ENCODE peak calls at places on chromosomes 2 and 18, in five cellular contexts. Z is AG04450, A is fibroblast of lung, N is H1, W is GM23248. E is an unnamed sample.

GRCh38 chr2:37768491-37768925 is 97.1 kb upstream of the CDC42EP3 start:
- DNase-seq in Z (peak; percentile 85), W (peak; percentile 94), N (no peak), A (peak; percentile 98), E (no peak)

GRCh38 chr2:203594541-203594940 is 59.4 kb upstream of the RAPH1 start:
- DNase-seq in N (no peak), Z (no peak), W (peak; percentile 37), A (peak; percentile 69), E (no peak)

GRCh38 chr2:165847001-165847400 is 53.0 kb upstream of the GALNT3 start:
- DNase-seq in A (no peak), Z (no peak), W (no peak), N (no peak), E (no peak)

GRCh38 chr2:47300609-47301276 is 102.2 kb upstream of the MSH2 start:
- DNase-seq in N (no peak), A (no peak), W (no peak), Z (no peak), E (no peak)

GRCh38 chr2:36507408-36507812 is 90.6 kb downstream of the FEZ2 start:
- DNase-seq in Z (no peak), N (peak; percentile 70), W (peak; percentile 62), A (peak; percentile 57), E (peak; percentile 24)

GRCh38 chr2:43745457-43745856 is 28.4 kb upstream of the DYNC2LI1 start:
- DNase-seq in W (peak; percentile 52), A (peak; percentile 91), N (no peak), Z (peak; percentile 21), E (no peak)

GRCh38 chr2:47014564-47015051 is 99.0 kb upstream of the MCFD2 start:
- DNase-seq in N (no peak), W (no peak), A (no peak), Z (no peak), E (peak; percentile 84)

GRCh38 chr18:35132284-35132910 is 91.2 kb downstream of the MAPRE2 start:
- DNase-seq in Z (no peak), A (no peak), W (no peak), N (no peak), E (no peak)

GRCh38 chr2:60553496-60553991 is at the start of gene BCL11A:
- DNase-seq in A (peak; percentile 93), W (peak; percentile 84), Z (peak; percentile 44), N (peak; percentile 71), E (no peak)

GRCh38 chr2:179613701-179614100 is 247.7 kb downstream of the ZNF385B start:
- DNase-seq in A (peak; percentile 36), W (peak; percentile 71), Z (no peak), N (no peak), E (no peak)

DNA sequence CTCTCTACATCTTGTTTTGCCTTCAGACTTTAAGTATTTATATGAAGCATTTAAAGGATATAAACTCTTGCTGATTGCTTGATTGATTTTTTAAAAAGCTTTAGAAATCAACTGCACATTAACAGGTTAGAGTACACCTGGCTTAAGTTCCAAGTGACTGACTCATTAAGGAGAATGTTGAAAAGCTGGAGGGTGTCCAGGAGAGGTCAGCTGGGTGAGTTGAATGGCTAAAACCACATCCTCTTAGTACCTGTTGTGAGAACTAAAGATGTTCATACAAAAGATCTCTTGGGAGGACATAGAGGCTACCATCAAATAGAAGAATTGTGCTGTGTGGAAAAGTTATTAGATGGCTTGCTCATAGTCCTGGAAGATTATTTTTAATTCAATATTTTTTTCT is 206.8 kb downstream of the TXNL1 start:
- DNase-seq in Z (no peak), A (peak; percentile 59), W (no peak), N (no peak), E (no peak)
- H3K27ac ChIP-seq in Z (no peak overlapping the region), A (no peak overlapping the region), W (no peak overlapping the region), N (no peak overlapping the region), E (no peak overlapping the region)

DNA sequence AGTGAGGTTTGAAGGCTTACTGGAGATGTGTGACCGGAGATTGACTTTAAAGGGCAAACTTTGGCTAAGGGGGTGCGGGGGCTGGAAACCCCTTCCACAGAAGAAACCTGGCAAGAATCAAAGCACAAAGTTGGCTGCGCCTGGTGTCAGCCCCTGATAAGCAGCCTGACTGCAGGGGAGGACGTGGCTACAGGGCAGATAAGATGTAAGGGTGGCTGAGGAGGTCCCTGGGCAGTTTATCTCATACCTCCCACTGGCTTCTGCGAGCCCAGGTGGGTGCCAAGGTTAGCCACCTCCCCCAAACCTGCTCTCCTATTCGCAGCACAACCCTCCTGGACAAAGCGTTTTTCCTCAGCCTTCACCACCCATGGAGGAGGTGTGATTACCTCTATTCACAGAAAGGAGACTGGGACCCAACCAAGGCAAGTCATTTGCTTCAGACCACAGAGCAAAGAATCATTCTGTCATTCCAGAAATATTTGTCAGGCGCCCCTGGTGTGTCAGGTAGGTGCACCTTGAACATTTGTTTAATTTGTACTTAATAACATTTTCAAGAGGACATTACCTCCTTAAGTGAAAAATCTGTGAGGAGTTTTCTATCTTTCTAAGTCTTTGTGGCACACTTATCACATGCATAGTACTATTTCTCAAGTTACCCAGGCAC is 73.1 kb upstream of the IL1R1 start:
- DNase-seq in N (no peak), Z (no peak), W (no peak), A (no peak), E (no peak)
- H3K27ac ChIP-seq in N (no peak overlapping the region), Z (no peak overlapping the region), W (peak overlapping the region; percentile 87), A (peak overlapping the region; percentile 88), E (no peak overlapping the region)

DNA sequence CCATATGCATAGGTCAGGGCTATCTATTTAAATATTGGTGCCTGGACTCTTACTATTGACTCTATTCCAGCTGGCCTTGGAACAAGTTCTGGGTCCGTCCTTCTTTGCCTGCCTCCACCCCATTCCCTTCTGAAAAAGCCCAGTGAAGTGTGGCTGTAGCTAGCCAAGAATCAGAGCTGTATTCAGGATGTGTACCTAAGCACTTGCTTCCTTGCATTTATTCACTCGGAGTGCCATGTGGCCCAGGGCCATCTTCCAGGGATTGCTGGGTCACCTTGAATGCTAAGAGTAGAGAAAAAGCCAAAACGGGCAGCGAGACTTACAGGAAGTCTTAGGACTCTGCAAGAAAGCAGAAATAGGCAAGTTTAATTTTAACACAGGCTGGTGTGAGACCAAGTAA is 4.0 kb downstream of the ITGA6 start:
- DNase-seq in A (no peak), W (no peak), Z (no peak), N (no peak), E (no peak)
- H3K27ac ChIP-seq in A (no peak overlapping the region), W (no peak overlapping the region), Z (no peak overlapping the region), N (no peak overlapping the region), E (no peak overlapping the region)

GRCh38 chr2:29064746-29065478 is 9.4 kb downstream of the PCARE start:
- DNase-seq in N (no peak), W (no peak), Z (no peak), A (no peak), E (peak; percentile 59)

GRCh38 chr2:29068513-29068912 is 5.8 kb downstream of the PCARE start:
- DNase-seq in Z (no peak), N (no peak), A (no peak), W (no peak), E (no peak)

GRCh38 chr2:29066271-29066860 is 8.0 kb downstream of the PCARE start:
- DNase-seq in A (peak; percentile 41), N (no peak), W (peak; percentile 68), Z (peak; percentile 37), E (no peak)

GRCh38 chr2:29065479-29065847 is 8.9 kb downstream of the PCARE start:
- DNase-seq in W (no peak), Z (no peak), A (no peak), N (no peak), E (peak; percentile 61)

DNA sequence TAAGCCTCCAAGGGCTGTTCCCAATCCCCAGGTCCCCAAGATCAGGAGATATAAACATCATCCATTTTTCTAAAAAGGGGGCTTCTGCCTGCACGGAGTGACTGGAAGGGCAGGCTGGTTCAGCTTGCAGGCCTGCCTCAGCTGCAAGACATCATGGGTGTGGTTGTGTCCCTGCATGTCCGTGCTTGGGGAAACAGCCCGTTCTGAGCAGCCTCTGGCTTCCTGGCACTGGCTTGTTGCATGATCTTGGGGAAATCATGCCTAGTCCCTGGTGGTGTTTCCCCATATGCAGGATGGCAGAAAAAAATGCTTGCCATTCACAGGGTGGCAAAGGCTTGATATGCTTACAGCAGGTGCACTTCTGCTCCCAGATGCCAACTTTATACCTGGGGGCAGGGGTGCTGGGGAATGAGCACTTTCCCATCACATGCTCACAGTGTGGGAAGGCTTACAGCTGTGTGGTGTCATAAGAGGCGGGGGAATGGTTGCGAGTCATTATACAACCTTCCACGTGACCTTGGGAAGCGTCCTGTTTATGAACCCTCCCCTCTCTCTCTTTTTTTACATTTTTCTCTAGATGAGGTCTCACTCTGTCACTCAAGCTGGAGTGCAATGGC is 7.2 kb downstream of the PCARE start:
- DNase-seq in N (no peak), Z (no peak), A (no peak), W (no peak), E (no peak)
- H3K27ac ChIP-seq in N (no peak overlapping the region), Z (no peak overlapping the region), A (no peak overlapping the region), W (no peak overlapping the region), E (no peak overlapping the region)

DNA sequence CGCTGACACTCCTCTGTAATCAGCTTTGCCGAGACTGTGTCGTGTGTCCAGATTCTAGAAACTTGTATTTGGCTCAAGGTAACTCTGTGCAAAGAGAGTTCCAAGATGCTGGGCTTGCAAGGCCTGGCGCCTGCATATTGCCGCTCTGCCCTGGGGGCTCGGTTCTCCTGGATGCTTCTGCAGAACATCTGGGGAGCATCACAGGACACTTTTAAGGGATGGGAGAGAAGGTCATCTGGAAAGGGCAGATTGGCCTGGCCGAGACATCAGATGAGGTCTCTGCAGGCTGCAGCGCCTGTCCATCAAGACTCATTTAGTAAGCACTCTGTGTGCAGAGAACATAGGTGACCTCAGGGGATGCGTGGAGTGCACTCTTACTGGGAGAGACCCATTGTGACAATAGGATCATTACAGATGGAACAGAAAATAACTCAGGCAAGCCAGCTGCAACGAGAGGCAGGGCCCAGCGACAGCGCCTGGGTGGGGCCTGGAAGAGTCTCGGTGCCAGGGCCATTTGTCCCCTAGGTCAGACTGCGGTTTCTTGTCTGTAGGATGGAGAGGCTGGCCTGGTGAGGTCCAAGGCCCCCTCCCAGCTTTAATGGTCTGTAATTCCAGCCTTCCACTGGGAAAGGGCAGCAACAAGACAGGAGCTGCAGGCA is 208.8 kb upstream of the APCDD1 start:
- DNase-seq in N (no peak), Z (no peak), A (no peak), W (no peak), E (peak; percentile 20)
- H3K27ac ChIP-seq in N (no peak overlapping the region), Z (no peak overlapping the region), A (no peak overlapping the region), W (no peak overlapping the region), E (peak overlapping the region; percentile 24)

DNA sequence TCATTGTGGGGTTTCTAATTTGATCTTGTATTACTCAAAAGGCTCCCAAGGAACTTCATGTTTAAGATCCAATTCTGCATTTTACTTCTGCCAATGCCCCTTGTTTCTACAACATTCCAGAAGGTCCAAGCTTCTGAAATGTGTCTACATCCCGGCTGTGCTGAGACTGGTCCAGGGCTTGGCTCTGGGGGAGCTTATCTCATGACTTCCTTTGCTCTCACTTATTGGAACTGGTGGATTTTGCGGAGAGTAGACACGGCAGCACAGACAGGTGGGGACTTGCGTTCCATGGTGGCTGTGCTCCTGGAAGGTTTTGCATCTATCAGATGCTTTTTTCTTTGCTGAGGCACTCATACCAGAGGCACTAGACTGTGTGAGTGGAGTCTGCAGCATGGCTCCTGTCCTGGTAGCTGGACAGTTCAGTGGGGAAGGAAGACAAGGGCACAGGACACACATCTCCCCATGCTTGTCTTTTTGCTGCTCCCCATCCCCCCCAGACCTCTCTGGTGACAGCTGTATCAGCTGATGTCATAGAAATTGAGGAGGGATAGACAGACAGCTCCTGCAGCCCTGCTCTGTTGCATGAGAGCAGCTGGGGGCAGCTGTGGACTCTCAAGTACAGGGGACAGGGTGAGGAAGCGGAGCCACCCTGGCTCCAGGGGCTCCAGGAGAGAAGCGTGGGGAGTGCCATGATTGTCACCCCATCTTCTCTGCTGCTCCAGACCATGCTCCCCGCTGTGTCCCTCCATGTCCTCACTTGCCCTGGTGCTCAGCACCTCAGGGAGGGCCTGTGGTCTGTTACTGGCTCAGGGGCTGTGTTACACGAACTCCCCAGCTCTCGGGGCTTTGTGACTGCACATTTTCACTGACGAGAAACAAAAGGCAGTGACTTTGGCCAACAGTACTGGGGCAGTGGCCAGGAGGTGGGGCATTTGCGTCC is 46.0 kb downstream of the ACAA2 start:
- DNase-seq in N (no peak), W (no peak), A (no peak), Z (no peak), E (no peak)
- H3K27ac ChIP-seq in N (no peak overlapping the region), W (no peak overlapping the region), A (no peak overlapping the region), Z (no peak overlapping the region), E (no peak overlapping the region)

GRCh38 chr2:26456701-26457224 is 21.2 kb downstream of the OTOF start:
- DNase-seq in N (no peak), Z (no peak), A (no peak), W (peak; percentile 38), E (no peak)
- H3K27ac ChIP-seq in N (no peak overlapping the region), Z (no peak overlapping the region), A (no peak overlapping the region), W (no peak overlapping the region), E (no peak overlapping the region)